ENCODE peak calls at places on chromosome 7, in six cellular contexts. I, X, F, T, R and V are unnamed samples.

GRCh38 chr7:102993532-102994029 is 80.8 kb downstream of the LRRC17 start:
- DNase-seq in R (no peak), X (peak; percentile 86), I (no peak), T (peak; percentile 57), F (peak; percentile 15), V (no peak)

GRCh38 chr7:80622531-80622930 is 15.9 kb upstream of the CD36 start:
- DNase-seq in R (no peak), F (no peak), I (no peak), X (peak; percentile 85), T (no peak), V (no peak)

GRCh38 chr7:132771301-132771730 is 195.0 kb upstream of the PLXNA4 start:
- DNase-seq in I (no peak), F (no peak), X (no peak), T (no peak), R (peak; percentile 21), V (peak; percentile 21)

GRCh38 chr7:27245124-27245797 is 2.7 kb downstream of the EVX1 start:
- DNase-seq in I (no peak), X (no peak), T (no peak), R (peak; percentile 58), F (no peak), V (no peak)

GRCh38 chr7:82413237-82413636 is 30.3 kb downstream of the CACNA2D1 start:
- DNase-seq in X (no peak), F (no peak), T (no peak), I (no peak), R (peak; percentile 21), V (no peak)

GRCh38 chr7:107322015-107322414 is 147.8 kb upstream of the GPR22 start:
- DNase-seq in T (no peak), I (no peak), X (no peak), F (no peak), R (no peak), V (no peak)

GRCh38 chr7:117825132-117825531 is 48.1 kb downstream of the CTTNBP2 start:
- DNase-seq in T (no peak), X (peak; percentile 90), I (no peak), F (no peak), R (no peak), V (no peak)

GRCh38 chr7:5773661-5774086 is 7.8 kb downstream of the RNF216 start:
- DNase-seq in T (peak; percentile 60), X (peak; percentile 89), R (no peak), F (no peak), I (no peak), V (no peak)

GRCh38 chr7:106283501-106283830 is 1.3 kb downstream of the NAMPT start:
- DNase-seq in X (no peak), I (no peak), T (no peak), F (no peak), R (no peak), V (no peak)
- H3K27ac ChIP-seq in X (no peak overlapping the region), I (peak overlapping the region; percentile 99), T (peak overlapping the region; percentile 97), F (peak overlapping the region; percentile 95), R (no peak overlapping the region), V (peak overlapping the region; percentile 98)

GRCh38 chr7:98933321-98933720 is 55.0 kb downstream of the TRRAP start:
- DNase-seq in X (no peak), F (no peak), R (no peak), T (no peak), I (no peak), V (no peak)
- H3K36me3 ChIP-seq in X (peaks cover 63% of the 10 kb centered on the region), F (peaks cover 59% of the 10 kb centered on the region), R (peaks cover 79% of the 10 kb centered on the region), T (no peaks in the 10 kb centered on the region), I (peaks cover 11% of the 10 kb centered on the region), V (no peaks in the 10 kb centered on the region)

GRCh38 chr7:66904063-66904593 is 16.9 kb upstream of the TMEM248 start:
- DNase-seq in R (no peak), I (no peak), X (no peak), T (no peak), F (no peak), V (no peak)

GRCh38 chr7:66905243-66905642 is 15.8 kb upstream of the TMEM248 start:
- DNase-seq in T (no peak), X (no peak), R (no peak), F (no peak), I (no peak), V (no peak)

GRCh38 chr7:66907731-66908130 is 13.3 kb upstream of the TMEM248 start:
- DNase-seq in I (no peak), X (no peak), T (no peak), R (no peak), F (no peak), V (no peak)

GRCh38 chr7:66903360-66904062 is 17.5 kb upstream of the TMEM248 start:
- DNase-seq in T (no peak), F (no peak), R (no peak), I (no peak), X (no peak), V (no peak)

GRCh38 chr7:66905689-66906088 is 15.3 kb upstream of the TMEM248 start:
- DNase-seq in X (no peak), T (no peak), I (no peak), F (no peak), R (peak; percentile 65), V (no peak)
- TF ChIP-seq CTCF in X (peak; percentile 7), T (no peak), I (no peak), F (no peak), R (peak; percentile 64), V (no peak)

GRCh38 chr7:74457007-74457406 is 3.3 kb downstream of the GTF2IRD1 start:
- DNase-seq in T (no peak), F (no peak), I (no peak), R (no peak), X (no peak), V (no peak)
- H3K27ac ChIP-seq in T (no peak overlapping the region), F (no peak overlapping the region), I (no peak overlapping the region), R (no peak overlapping the region), X (no peak overlapping the region), V (no peak overlapping the region)

DNA sequence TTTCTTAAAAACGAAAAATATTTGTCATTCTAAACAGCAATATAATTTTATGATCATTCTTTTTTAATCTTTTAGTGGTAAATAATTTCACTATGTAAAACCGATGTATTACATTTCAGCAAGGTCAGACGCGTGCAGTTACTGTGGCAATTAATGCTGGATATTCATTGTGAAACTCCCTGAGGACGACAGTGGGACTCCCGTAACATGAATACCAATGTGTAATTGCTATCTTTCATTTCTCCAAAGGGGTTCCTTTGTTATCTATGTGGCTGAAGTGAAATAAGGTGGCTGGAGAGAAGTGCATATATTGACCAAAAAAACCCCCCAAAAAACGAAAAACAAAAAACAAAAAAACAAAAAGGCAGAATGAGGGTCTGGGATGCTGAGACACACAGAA is 161.6 kb downstream of the RAPGEF5 start:
- DNase-seq in T (no peak), R (no peak), F (no peak), X (no peak), I (no peak), V (no peak)
- H3K36me3 ChIP-seq in T (no peaks in the 10 kb centered on the region), R (no peaks in the 10 kb centered on the region), F (no peaks in the 10 kb centered on the region), X (no peaks in the 10 kb centered on the region), I (no peaks in the 10 kb centered on the region), V (no peaks in the 10 kb centered on the region)

GRCh38 chr7:122802211-122802833 is 83.9 kb downstream of the CADPS2 start:
- DNase-seq in T (peak; percentile 37), I (peak; percentile 19), X (no peak), R (peak; percentile 47), F (peak; percentile 32), V (peak; percentile 36)

GRCh38 chr7:122803851-122804250 is 82.4 kb downstream of the CADPS2 start:
- DNase-seq in T (no peak), X (no peak), I (no peak), R (no peak), F (no peak), V (no peak)

GRCh38 chr7:122803323-122803722 is 82.9 kb downstream of the CADPS2 start:
- DNase-seq in R (peak; percentile 65), I (no peak), X (no peak), T (no peak), F (peak; percentile 20), V (peak; percentile 16)
- TF ChIP-seq CTCF in R (peak; percentile 83), I (peak; percentile 52), X (no peak), T (no peak), F (peak; percentile 62), V (peak; percentile 24)

DNA sequence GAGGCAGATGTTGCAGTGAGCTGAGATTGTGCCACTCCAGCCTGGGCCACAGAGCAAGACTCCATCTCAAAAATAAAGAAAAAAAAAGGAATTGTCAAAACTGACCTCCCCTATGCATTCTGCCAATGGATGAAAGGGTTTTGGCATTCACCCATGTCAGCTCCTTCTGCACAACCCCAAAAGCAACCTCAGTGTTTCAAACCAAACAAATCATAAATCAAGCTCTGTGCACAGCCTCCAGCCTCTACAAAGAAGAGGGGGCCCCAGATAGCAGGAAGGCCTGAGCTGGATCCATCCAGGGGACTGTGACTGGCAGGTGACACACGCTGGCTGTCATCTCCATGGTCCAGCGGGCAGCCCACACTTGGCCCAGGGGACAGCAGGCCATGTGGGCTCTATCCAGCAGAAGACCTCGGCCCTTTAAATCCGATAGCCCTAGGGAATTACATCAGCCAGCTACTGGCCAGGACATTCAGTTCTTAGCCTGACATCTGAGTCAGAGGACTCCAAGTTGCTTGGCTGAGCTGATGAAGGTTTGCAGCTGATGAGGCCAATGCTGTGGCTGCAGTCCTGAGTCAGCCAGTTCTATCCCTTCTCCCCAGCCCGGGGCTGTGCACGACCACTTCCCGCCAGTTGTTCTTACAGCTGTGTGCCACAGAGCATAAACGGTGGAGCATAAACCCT is 52.0 kb upstream of the FIGNL1 start:
- DNase-seq in F (peak; percentile 52), I (no peak), X (peak; percentile 87), R (no peak), T (peak; percentile 92), V (peak; percentile 78)
- H3K27ac ChIP-seq in F (peak overlapping the region; percentile 72), I (no peak overlapping the region), X (peak overlapping the region; percentile 46), R (no peak overlapping the region), T (peak overlapping the region; percentile 80), V (no peak overlapping the region)